ENCODE peak calls at places on chromosomes 11 and 22, in nine cellular contexts. N is kidney, V is fibroblast of villous mesenchyme, E is upper lobe of left lung, C is PC-3, B is GM12865, M is sigmoid colon, R is fibroblast of lung, Q is heart right ventricle. F is an unnamed sample.
A peak's percentile ranks its signal among the peaks of the same experiment; 100 is the strongest.

GRCh38 chr11:118401151-118401879 is at the start of gene ATP5MG:
- DNase-seq in R (peak; percentile 90), E (peak; percentile 88), B (peak; percentile 95), C (peak; percentile 95), Q (peak; percentile 92), V (peak; percentile 87), M (peak; percentile 94), N (peak; percentile 95), F (peak; percentile 83)

GRCh38 chr22:48054596-48054995 is 1292.1 kb downstream of the TBC1D22A start:
- DNase-seq in C (no peak), R (no peak), V (no peak), M (no peak), N (no peak), E (no peak), B (no peak), Q (no peak), F (no peak)

GRCh38 chr11:124841186-124841585 is 24.0 kb upstream of the ROBO3 start:
- DNase-seq in C (peak; percentile 64), E (no peak), Q (no peak), R (no peak), B (no peak), M (no peak), N (no peak), V (no peak), F (no peak)

GRCh38 chr11:35856756-35857155 is 87.1 kb upstream of the LDLRAD3 start:
- DNase-seq in M (no peak), Q (no peak), E (no peak), R (no peak), N (no peak), B (no peak), V (no peak), C (no peak), F (no peak)

GRCh38 chr11:67076202-67076601 is 19.6 kb downstream of the RHOD start:
- DNase-seq in B (no peak), V (no peak), C (no peak), R (no peak), M (no peak), Q (no peak), N (no peak), E (no peak), F (no peak)

GRCh38 chr22:32413715-32414114 is 1.7 kb upstream of the RTCB start:
- DNase-seq in Q (no peak), M (no peak), E (no peak), C (peak; percentile 33), B (peak; percentile 43), V (peak; percentile 35), R (peak; percentile 49), N (no peak), F (no peak)

GRCh38 chr11:122523841-122524531 is 131.5 kb upstream of the UBASH3B start:
- DNase-seq in V (no peak), M (no peak), B (no peak), E (no peak), Q (no peak), R (no peak), N (peak; percentile 75), C (no peak), F (no peak)

GRCh38 chr11:75325713-75326438 is 25.6 kb downstream of the ARRB1 start:
- DNase-seq in C (peak; percentile 89), R (peak; percentile 93), E (no peak), M (peak; percentile 89), N (peak; percentile 90), B (no peak), V (peak; percentile 89), Q (peak; percentile 58), F (no peak)

GRCh38 chr11:27471588-27472397 is 797 bp downstream of the LGR4 start:
- DNase-seq in E (peak; percentile 89), R (no peak), M (peak; percentile 71), Q (peak; percentile 46), C (peak; percentile 21), V (no peak), B (peak; percentile 14), N (peak; percentile 86), F (no peak)

GRCh38 chr11:75969626-75970308 is 154.8 kb downstream of the UVRAG start:
- DNase-seq in B (no peak), V (peak; percentile 69), Q (no peak), M (no peak), R (peak; percentile 38), C (peak; percentile 94), N (no peak), E (no peak), F (no peak)

GRCh38 chr11:112810951-112811350 is 150.3 kb upstream of the NCAM1 start:
- DNase-seq in R (no peak), B (no peak), C (no peak), E (no peak), V (no peak), M (no peak), Q (no peak), N (no peak), F (no peak)

GRCh38 chr22:47275479-47276218 is 513.2 kb downstream of the TBC1D22A start:
- DNase-seq in M (peak; percentile 35), C (peak; percentile 78), B (no peak), Q (no peak), R (no peak), V (no peak), E (no peak), N (no peak), F (no peak)

GRCh38 chr11:44775366-44776356 is 48.9 kb downstream of the TSPAN18 start:
- DNase-seq in Q (peak; percentile 61), B (peak; percentile 58), M (peak; percentile 81), E (no peak), R (peak; percentile 25), N (no peak), C (peak; percentile 64), V (peak; percentile 45), F (peak; percentile 22)

GRCh38 chr11:91639359-91639758 is 585.3 kb upstream of the FAT3 start:
- DNase-seq in N (no peak), B (peak; percentile 14), E (no peak), R (no peak), M (no peak), Q (no peak), C (no peak), V (no peak), F (no peak)

GRCh38 chr11:64747961-64748715 is 4.2 kb upstream of the RASGRP2 start:
- DNase-seq in C (no peak), N (peak; percentile 22), V (peak; percentile 85), M (no peak), E (no peak), Q (no peak), R (no peak), B (no peak), F (no peak)

GRCh38 chr11:124622531-124623451 is at the start of gene TBRG1:
- DNase-seq in B (peak; percentile 90), V (peak; percentile 93), E (peak; percentile 92), Q (peak; percentile 85), C (peak; percentile 88), N (peak; percentile 95), M (peak; percentile 94), R (peak; percentile 90), F (peak; percentile 73)

GRCh38 chr11:1755344-1756023 is 5.1 kb upstream of the IFITM10 start:
- DNase-seq in V (no peak), N (no peak), R (no peak), M (no peak), B (no peak), Q (peak; percentile 73), E (peak; percentile 33), C (no peak), F (no peak)

GRCh38 chr11:32586576-32587190 is 3.1 kb downstream of the EIF3M start:
- DNase-seq in R (peak; percentile 20), N (no peak), B (peak; percentile 31), C (peak; percentile 55), V (peak; percentile 21), Q (no peak), E (no peak), M (no peak), F (no peak)

GRCh38 chr11:71209181-71209580 is 43.2 kb downstream of the SHANK2 start:
- DNase-seq in B (no peak), V (no peak), M (peak; percentile 59), R (no peak), E (no peak), N (peak; percentile 35), Q (no peak), C (no peak), F (no peak)

GRCh38 chr22:36863281-36863680 is 2.5 kb downstream of the NCF4 start:
- DNase-seq in M (peak; percentile 42), E (no peak), V (no peak), C (no peak), N (no peak), B (peak; percentile 51), Q (no peak), R (no peak), F (no peak)

GRCh38 chr11:84800755-84801346 is 826.3 kb downstream of the DLG2 start:
- DNase-seq in R (peak; percentile 22), M (no peak), E (no peak), C (peak; percentile 83), V (peak; percentile 26), N (no peak), B (no peak), Q (no peak), F (no peak)
- TF ChIP-seq CTCF in R (peak; percentile 22), M (no peak), E (no peak), C (peak; percentile 88), V (peak; percentile 24), N (no peak), B (no peak), Q (peak; percentile 23), F (no peak)

DNA sequence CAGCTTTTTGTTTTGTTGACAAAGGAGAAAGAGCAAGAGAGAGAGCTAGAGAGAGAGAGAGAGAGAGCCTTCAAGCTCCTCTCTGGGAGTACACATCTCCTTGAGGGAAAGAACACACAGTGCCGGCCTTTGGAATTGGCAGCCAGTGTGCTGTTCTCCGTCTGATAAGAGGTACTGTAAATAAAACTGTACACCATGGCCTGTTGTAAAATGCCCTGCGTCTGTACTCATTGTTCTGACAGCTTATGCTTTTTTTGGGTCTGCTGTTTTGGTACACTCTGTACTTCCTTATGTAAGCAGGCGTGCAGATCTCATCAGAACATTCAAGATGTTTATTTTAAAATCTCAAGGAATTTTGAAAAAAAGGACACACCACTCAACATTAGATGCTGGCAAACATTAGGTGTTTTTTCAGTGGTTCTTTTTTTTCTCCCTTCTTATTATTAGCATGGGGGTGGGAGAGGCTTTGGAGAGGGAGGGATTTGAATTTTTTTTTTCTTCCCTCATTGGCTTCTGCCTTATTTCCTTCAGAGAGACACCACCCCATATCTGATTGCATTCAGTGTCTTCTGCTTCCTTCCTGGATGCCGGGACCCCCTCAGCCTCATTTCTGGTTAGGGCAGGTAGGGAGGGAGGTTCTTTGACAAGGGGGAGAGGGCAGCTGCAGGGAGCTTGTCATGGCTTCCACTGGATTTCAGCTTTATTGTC is 116.8 kb upstream of the NNMT start:
- DNase-seq in N (peak; percentile 94), R (peak; percentile 100), Q (peak; percentile 69), B (no peak), V (peak; percentile 100), C (no peak), M (peak; percentile 98), E (no peak), F (no peak)
- H3K4me3 ChIP-seq in N (peak overlapping the region; percentile 58), R (no peak overlapping the region), Q (peak overlapping the region; percentile 27), B (no peak overlapping the region), V (peak overlapping the region; percentile 54), C (no peak overlapping the region), M (peak overlapping the region; percentile 34), E (peak overlapping the region; percentile 20), F (no peak overlapping the region)

GRCh38 chr11:127470485-127470884 is 469.9 kb upstream of the KIRREL3 start:
- DNase-seq in R (no peak), C (peak; percentile 40), Q (no peak), B (peak; percentile 9), E (no peak), N (no peak), V (no peak), M (no peak), F (no peak)
- TF ChIP-seq CTCF in R (peak; percentile 28), C (peak; percentile 48), Q (peak; percentile 22), B (peak; percentile 43), E (peak; percentile 33), N (no peak), V (no peak), M (no peak), F (peak; percentile 50)

GRCh38 chr11:34044664-34045485 is 6.7 kb upstream of the CAPRIN1 start:
- DNase-seq in E (no peak), V (peak; percentile 84), B (no peak), M (no peak), N (no peak), C (peak; percentile 93), R (peak; percentile 83), Q (no peak), F (no peak)
- H3K4me3 ChIP-seq in E (no peak overlapping the region), V (peak overlapping the region; percentile 17), B (no peak overlapping the region), M (no peak overlapping the region), N (no peak overlapping the region), C (peak overlapping the region; percentile 30), R (no peak overlapping the region), Q (no peak overlapping the region), F (no peak overlapping the region)

F was measured in GM12864.